ENCODE peak calls at places on chromosome 3, in nine cellular contexts. B is ureter; J is astrocyte; A is erythroblast; H is ELF-1; F is foreskin keratinocyte; Z is stimulated activated CD8-positive, alpha-beta memory T cell treated with anti-CD3 and anti-CD28 coated beads, Interleukin-4, amount 100 ng/mL, for 48 hours; D is cortex of kidney; P is NCI-H2081. S is an unnamed sample.

GRCh38 chr3:193757457-193757856 is 164.4 kb downstream of the OPA1 start:
- DNase-seq in B (no peak), J (no peak), A (no peak), H (no peak), F (no peak), Z (no peak), D (no peak), P (no peak), S (no peak)

GRCh38 chr3:53170325-53171108 is 9.5 kb downstream of the PRKCD start:
- DNase-seq in B (no peak), J (no peak), A (no peak), H (no peak), F (no peak), Z (peak; percentile 43), D (no peak), P (no peak), S (peak; percentile 71)

GRCh38 chr3:45337839-45338470 is 50.4 kb upstream of the LARS2 start:
- DNase-seq in B (no peak), J (no peak), A (no peak), H (no peak), F (no peak), Z (no peak), D (no peak), P (no peak), S (no peak)

GRCh38 chr3:188431553-188431952 is 277.6 kb downstream of the LPP start:
- DNase-seq in B (no peak), J (peak; percentile 46), A (no peak), H (no peak), F (peak; percentile 53), Z (no peak), D (no peak), P (no peak), S (no peak)

GRCh38 chr3:124266517-124266916 is 274.6 kb upstream of the ROPN1 start:
- DNase-seq in B (no peak), J (no peak), A (no peak), H (peak; percentile 80), F (no peak), Z (no peak), D (no peak), P (peak; percentile 98), S (no peak)

GRCh38 chr3:18900994-18901393 is 247.3 kb upstream of the KCNH8 start:
- DNase-seq in B (no peak), J (peak; percentile 15), A (no peak), H (no peak), F (no peak), Z (no peak), D (no peak), P (no peak), S (no peak)

GRCh38 chr3:16740531-16740930 is 135.3 kb upstream of the DAZL start:
- DNase-seq in B (no peak), J (peak; percentile 48), A (no peak), H (no peak), F (no peak), Z (no peak), D (no peak), P (no peak), S (no peak)

GRCh38 chr3:184354740-184355139 is 6.7 kb downstream of the CLCN2 start:
- DNase-seq in B (no peak), J (no peak), A (no peak), H (no peak), F (no peak), Z (no peak), D (no peak), P (no peak), S (peak; percentile 40)

GRCh38 chr3:69491980-69492379 is 106.1 kb upstream of the FRMD4B start:
- DNase-seq in B (no peak), J (no peak), A (no peak), H (no peak), F (no peak), Z (no peak), D (no peak), P (no peak), S (no peak)

GRCh38 chr3:122305818-122306621 is 19.0 kb upstream of the CSTA start:
- DNase-seq in B (no peak), J (no peak), A (no peak), H (peak; percentile 30), F (no peak), Z (no peak), D (no peak), P (no peak), S (no peak)

GRCh38 chr3:94614192-94614591 is 551.3 kb downstream of the NSUN3 start:
- DNase-seq in B (no peak), J (no peak), A (no peak), H (peak; percentile 3), F (no peak), Z (no peak), D (no peak), P (no peak), S (no peak)

GRCh38 chr3:126291537-126291936 is 65.7 kb downstream of the KLF15 start:
- DNase-seq in B (no peak), J (no peak), A (no peak), H (no peak), F (no peak), Z (no peak), D (no peak), P (no peak), S (no peak)

GRCh38 chr3:12884790-12885584 is 43.6 kb upstream of the RPL32 start:
- DNase-seq in B (no peak), J (no peak), A (no peak), H (no peak), F (no peak), Z (no peak), D (no peak), P (no peak), S (no peak)

GRCh38 chr3:108972482-108972881 is 18.8 kb upstream of the GUCA1C start:
- DNase-seq in B (no peak), J (no peak), A (no peak), H (no peak), F (no peak), Z (no peak), D (no peak), P (no peak), S (no peak)

GRCh38 chr3:143078883-143079282 is 40.7 kb upstream of the CHST2 start:
- DNase-seq in B (no peak), J (peak; percentile 46), A (no peak), H (no peak), F (peak; percentile 46), Z (no peak), D (no peak), P (no peak), S (no peak)

GRCh38 chr3:17645074-17645698 is 97.2 kb downstream of the TBC1D5 start:
- DNase-seq in B (no peak), J (peak; percentile 40), A (peak; percentile 74), H (no peak), F (no peak), Z (no peak), D (no peak), P (peak; percentile 81), S (no peak)

GRCh38 chr3:43632986-43633385 is 11.2 kb upstream of the ANO10 start:
- DNase-seq in B (no peak), J (no peak), A (no peak), H (no peak), F (no peak), Z (no peak), D (no peak), P (no peak), S (no peak)

GRCh38 chr3:46566040-46566631 is at the start of gene LRRC2:
- DNase-seq in B (no peak), J (peak; percentile 50), A (peak; percentile 62), H (peak; percentile 86), F (no peak), Z (no peak), D (no peak), P (no peak), S (peak; percentile 60)

GRCh38 chr3:169044341-169045113 is 619.0 kb downstream of the MECOM start:
- DNase-seq in B (no peak), J (peak; percentile 86), A (no peak), H (no peak), F (peak; percentile 56), Z (no peak), D (no peak), P (no peak), S (no peak)

GRCh38 chr3:6799264-6799915 is 61.5 kb upstream of the GRM7 start:
- DNase-seq in B (no peak), J (no peak), A (peak; percentile 61), H (peak; percentile 4), F (no peak), Z (peak; percentile 63), D (no peak), P (peak; percentile 12), S (peak; percentile 53)

GRCh38 chr3:155416500-155417118 is 123.1 kb upstream of the STRIT1 start:
- DNase-seq in B (no peak), J (peak; percentile 83), A (no peak), H (no peak), F (peak; percentile 90), Z (no peak), D (no peak), P (no peak), S (no peak)

GRCh38 chr3:13002398-13003124 is 70.7 kb downstream of the IQSEC1 start:
- DNase-seq in B (no peak), J (peak; percentile 75), A (no peak), H (no peak), F (no peak), Z (no peak), D (no peak), P (no peak), S (no peak)

GRCh38 chr3:142022381-142022780 is 127.0 kb downstream of the TFDP2 start:
- DNase-seq in B (no peak), J (no peak), A (peak; percentile 93), H (no peak), F (no peak), Z (no peak), D (no peak), P (no peak), S (no peak)

GRCh38 chr3:172132159-172132586 is 92.8 kb downstream of the FNDC3B start:
- DNase-seq in B (no peak), J (no peak), A (no peak), H (no peak), F (no peak), Z (no peak), D (no peak), P (no peak), S (no peak)

GRCh38 chr3:190077646-190078045 is 43.1 kb downstream of the P3H2 start:
- DNase-seq in B (no peak), J (peak; percentile 76), A (no peak), H (no peak), F (no peak), Z (no peak), D (no peak), P (no peak), S (no peak)

GRCh38 chr3:138082085-138082991 is 33.1 kb downstream of the DZIP1L start:
- DNase-seq in B (no peak), J (peak; percentile 97), A (no peak), H (no peak), F (peak; percentile 79), Z (peak; percentile 35), D (no peak), P (no peak), S (peak; percentile 61)

GRCh38 chr3:77407454-77407853 is 367.6 kb downstream of the ROBO2 start:
- DNase-seq in B (no peak), J (no peak), A (no peak), H (no peak), F (no peak), Z (no peak), D (no peak), P (no peak), S (no peak)

GRCh38 chr3:976021-976420 is 116.8 kb upstream of the CNTN6 start:
- DNase-seq in B (no peak), J (no peak), A (no peak), H (no peak), F (peak; percentile 9), Z (no peak), D (no peak), P (no peak), S (no peak)

GRCh38 chr3:159486580-159486979 is 502.1 kb upstream of the IL12A start:
- DNase-seq in B (no peak), J (no peak), A (no peak), H (peak; percentile 40), F (no peak), Z (no peak), D (no peak), P (no peak), S (no peak)

GRCh38 chr3:195259146-195259563 is 11.8 kb downstream of the XXYLT1 start:
- DNase-seq in B (no peak), J (peak; percentile 54), A (no peak), H (no peak), F (peak; percentile 24), Z (no peak), D (no peak), P (no peak), S (no peak)

GRCh38 chr3:42680806-42681205 is 4.5 kb upstream of the KLHL40 start:
- DNase-seq in B (no peak), J (peak; percentile 27), A (no peak), H (no peak), F (no peak), Z (no peak), D (no peak), P (no peak), S (no peak)

S was measured in right cardiac atrium.